ENCODE peak calls at places on chromosomes 2 and 18, in six cellular contexts. E is GM12878, F is suprapubic skin, D is tibial artery, G is spleen, O is lower lobe of right lung. X is an unnamed sample.

GRCh38 chr2:170812716-170813585 is 3.7 kb upstream of the GAD1 start:
- DNase-seq in E (no peak), F (no peak), D (no peak), G (no peak), O (no peak), X (peak)

GRCh38 chr2:229417176-229417575 is 146.1 kb upstream of the PID1 start:
- DNase-seq in E (no peak), F (no peak), D (no peak), G (no peak), O (no peak), X (no peak)

GRCh38 chr2:157480182-157480961 is 36.5 kb upstream of the CYTIP start:
- DNase-seq in E (no peak), F (peak), D (peak), G (no peak), O (peak), X (peak)

GRCh38 chr2:240520143-240520973 is 37.4 kb downstream of the ANKMY1 start:
- DNase-seq in E (no peak), F (no peak), D (no peak), G (peak), O (no peak), X (no peak)

GRCh38 chr2:46520108-46520507 is 40.7 kb downstream of the TMEM247 start:
- DNase-seq in E (no peak), F (no peak), D (no peak), G (no peak), O (no peak), X (no peak)

GRCh38 chr2:7726989-7727388 is 809.8 kb downstream of the RNF144A start:
- DNase-seq in E (no peak), F (no peak), D (no peak), G (no peak), O (no peak), X (no peak)

GRCh38 chr2:170878061-170878460 is 51.0 kb upstream of the GORASP2 start:
- DNase-seq in E (no peak), F (no peak), D (no peak), G (no peak), O (no peak), X (no peak)

GRCh38 chr18:55546873-55547704 is 40.9 kb downstream of the TCF4 start:
- DNase-seq in E (no peak), F (no peak), D (no peak), G (no peak), O (no peak), X (no peak)

GRCh38 chr2:89825034-89825433 is 1133.6 kb downstream of the RPIA start:
- DNase-seq in E (no peak), F (no peak), D (no peak), G (no peak), O (no peak), X (no peak)

GRCh38 chr2:23940976-23941605 is 828 bp downstream of the UBXN2A start:
- DNase-seq in E (peak), F (no peak), D (no peak), G (no peak), O (no peak), X (no peak)

GRCh38 chr2:107809835-107810234 is 16.9 kb upstream of the RGPD4 start:
- DNase-seq in E (no peak), F (no peak), D (no peak), G (no peak), O (no peak), X (no peak)

GRCh38 chr2:236054125-236054524 is 114.1 kb downstream of the GBX2 start:
- DNase-seq in E (no peak), F (no peak), D (no peak), G (no peak), O (no peak), X (no peak)

GRCh38 chr2:42764901-42765300 is 966 bp upstream of the OXER1 start:
- DNase-seq in E (no peak), F (no peak), D (no peak), G (no peak), O (no peak), X (no peak)

GRCh38 chr2:23402205-23402740 is 17.3 kb downstream of the KLHL29 start:
- DNase-seq in E (no peak), F (no peak), D (no peak), G (no peak), O (no peak), X (no peak)

GRCh38 chr18:61893971-61894750 is 1.4 kb upstream of the RNF152 start:
- DNase-seq in E (no peak), F (peak), D (peak), G (peak), O (peak), X (peak)

GRCh38 chr2:133331437-133331836 is 236.8 kb downstream of the NCKAP5 start:
- DNase-seq in E (no peak), F (no peak), D (no peak), G (no peak), O (no peak), X (no peak)

GRCh38 chr2:131104487-131105155 is 515 bp upstream of the PLEKHB2 start:
- DNase-seq in E (peak), F (peak), D (peak), G (peak), O (peak), X (peak)

GRCh38 chr2:154589514-154589913 is 109.0 kb upstream of the KCNJ3 start:
- DNase-seq in E (no peak), F (no peak), D (no peak), G (no peak), O (no peak), X (no peak)

GRCh38 chr2:76642122-76642521 is 880.1 kb downstream of the LRRTM4 start:
- DNase-seq in E (no peak), F (no peak), D (no peak), G (no peak), O (no peak), X (no peak)

GRCh38 chr18:61551586-61551985 is 218.4 kb downstream of the CDH20 start:
- DNase-seq in E (peak), F (no peak), D (no peak), G (no peak), O (no peak), X (peak)

GRCh38 chr2:9873337-9873736 is 30.1 kb downstream of the TAF1B start:
- DNase-seq in E (no peak), F (no peak), D (no peak), G (no peak), O (no peak), X (no peak)

GRCh38 chr18:78713726-78714125 is 265.9 kb upstream of the SALL3 start:
- DNase-seq in E (no peak), F (no peak), D (peak), G (peak), O (no peak), X (no peak)

GRCh38 chr2:142756430-142756829 is 121.0 kb upstream of the KYNU start:
- DNase-seq in E (no peak), F (no peak), D (no peak), G (no peak), O (no peak), X (no peak)

GRCh38 chr2:229686122-229686919 is 28.0 kb downstream of the DNER start:
- DNase-seq in E (no peak), F (no peak), D (no peak), G (no peak), O (no peak), X (no peak)

GRCh38 chr2:3387011-3387410 is 7.5 kb downstream of the TRAPPC12 start:
- DNase-seq in E (no peak), F (no peak), D (no peak), G (no peak), O (no peak), X (no peak)

GRCh38 chr2:114527330-114527983 is 85.0 kb downstream of the DPP10 start:
- DNase-seq in E (no peak), F (no peak), D (no peak), G (no peak), O (no peak), X (no peak)

GRCh38 chr2:74585406-74586182 is 31.1 kb downstream of the DOK1 start:
- DNase-seq in E (no peak), F (no peak), D (no peak), G (no peak), O (peak), X (peak)

GRCh38 chr18:54150226-54150625 is 74.2 kb downstream of the MBD2 start:
- DNase-seq in E (no peak), F (no peak), D (no peak), G (no peak), O (no peak), X (no peak)

GRCh38 chr2:157260403-157261198 is 3.1 kb downstream of the GALNT5 start:
- DNase-seq in E (no peak), F (no peak), D (no peak), G (no peak), O (no peak), X (no peak)

GRCh38 chr18:41754332-41754731 is 200.7 kb upstream of the PIK3C3 start:
- DNase-seq in E (no peak), F (no peak), D (no peak), G (no peak), O (no peak), X (no peak)

GRCh38 chr18:41593276-41593675 is 361.8 kb upstream of the PIK3C3 start:
- DNase-seq in E (no peak), F (no peak), D (no peak), G (no peak), O (no peak), X (no peak)

GRCh38 chr18:49723648-49724180 is 89.6 kb downstream of the ACAA2 start:
- DNase-seq in E (peak), F (no peak), D (no peak), G (no peak), O (no peak), X (peak)

GRCh38 chr18:63262369-63263335 is 56.9 kb downstream of the BCL2 start:
- DNase-seq in E (no peak), F (no peak), D (peak), G (no peak), O (no peak), X (no peak)

GRCh38 chr18:45355944-45356520 is 259.2 kb upstream of the SLC14A2 start:
- DNase-seq in E (no peak), F (no peak), D (no peak), G (no peak), O (no peak), X (peak)

GRCh38 chr2:233926806-233927205 is 9.6 kb downstream of the TRPM8 start:
- DNase-seq in E (no peak), F (no peak), D (no peak), G (no peak), O (no peak), X (no peak)

GRCh38 chr2:189854956-189855355 is 70.7 kb downstream of the PMS1 start:
- DNase-seq in E (no peak), F (no peak), D (no peak), G (no peak), O (no peak), X (no peak)

GRCh38 chr2:64989982-64990614 is 899 bp downstream of the SLC1A4 start:
- DNase-seq in E (no peak), F (peak), D (peak), G (no peak), O (no peak), X (no peak)

GRCh38 chr2:59015027-59015426 is 773.9 kb upstream of the FANCL start:
- DNase-seq in E (no peak), F (no peak), D (no peak), G (no peak), O (no peak), X (no peak)

GRCh38 chr2:59008950-59009349 is 767.8 kb upstream of the FANCL start:
- DNase-seq in E (no peak), F (no peak), D (no peak), G (no peak), O (no peak), X (no peak)

DNA sequence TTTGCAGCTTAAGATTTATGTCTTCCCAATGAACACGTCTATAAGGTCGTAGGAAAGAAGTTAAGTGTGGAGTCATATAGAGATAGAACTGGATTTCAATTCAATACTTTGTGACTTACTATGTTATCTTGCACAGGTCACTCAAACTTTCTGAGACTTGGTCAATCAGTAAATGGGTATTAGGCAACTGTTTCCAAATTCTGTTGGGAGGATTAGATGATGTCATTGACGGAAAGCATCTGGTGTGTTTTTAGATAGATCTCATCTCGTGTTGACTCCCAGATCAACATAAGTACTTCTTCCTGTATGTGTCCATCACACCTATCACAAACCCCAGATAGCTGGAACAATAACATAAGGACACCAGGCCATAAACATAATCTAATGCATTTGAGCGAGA is 771.1 kb upstream of the FANCL start:
- DNase-seq in E (no peak), F (no peak), D (no peak), G (no peak), O (no peak), X (no peak)
- TF ChIP-seq CTCF in E (no peak), F (no peak), D (no peak), G (no peak), O (no peak), X (no peak)

DNA sequence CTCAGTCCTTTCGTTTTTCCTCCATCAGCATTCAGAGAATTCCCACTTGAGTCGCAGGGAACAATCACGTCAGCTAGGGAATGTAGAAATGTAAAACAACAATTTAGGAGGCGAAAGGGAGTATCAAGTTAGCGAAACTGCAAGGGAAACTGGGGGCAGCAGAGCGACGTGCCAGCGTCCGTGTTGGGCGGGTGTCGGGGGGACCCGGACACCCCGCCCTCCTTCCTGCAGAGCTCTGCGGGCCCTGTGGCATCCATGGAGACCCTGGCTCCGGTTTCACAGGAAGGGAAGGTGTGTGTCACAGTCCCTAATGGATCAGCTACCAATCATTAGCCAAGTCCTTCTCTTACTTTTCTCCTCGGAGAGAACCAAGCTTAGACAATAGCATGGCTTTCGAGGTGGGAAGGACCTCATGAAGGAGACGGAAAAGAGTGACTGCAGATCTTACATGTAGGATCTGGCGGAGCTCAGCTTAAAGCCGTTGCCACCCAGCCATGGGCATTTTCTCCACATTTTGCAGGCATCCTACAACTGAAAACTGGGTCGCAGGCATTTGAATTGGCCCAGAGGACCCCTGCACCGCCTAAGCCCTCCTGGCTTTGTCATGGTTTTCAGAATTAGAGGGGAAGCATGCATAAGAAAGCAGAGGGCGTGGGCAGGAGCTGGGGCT is 33.7 kb downstream of the SOX11 start:
- DNase-seq in E (no peak), F (no peak), D (no peak), G (no peak), O (no peak), X (no peak)
- H3K4me3 ChIP-seq in E (no peak), F (peak), D (peak), G (peak), O (peak), X (no peak)

DNA sequence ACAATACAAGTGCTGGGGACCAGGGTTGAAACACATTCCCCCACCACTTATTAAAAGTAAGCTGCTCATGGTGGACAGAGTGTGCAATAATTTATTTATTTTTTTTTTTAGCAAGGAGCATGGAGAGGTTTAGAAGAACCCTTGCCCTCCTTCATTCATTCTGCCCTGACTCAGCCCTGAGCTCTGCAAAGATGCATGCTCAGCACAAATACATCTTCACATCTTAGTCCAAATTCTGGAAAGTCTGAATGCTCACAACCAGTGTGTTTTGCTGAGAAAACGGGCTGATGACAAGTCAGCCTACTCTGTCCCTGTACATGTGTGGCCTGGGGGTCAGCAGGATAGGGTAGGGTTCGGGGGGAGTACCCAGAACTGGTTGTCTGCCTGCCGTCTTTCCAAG is 76.5 kb downstream of the ADD2 start:
- DNase-seq in E (no peak), F (no peak), D (no peak), G (no peak), O (no peak), X (no peak)
- TF ChIP-seq CTCF in E (no peak), F (no peak), D (no peak), G (no peak), O (no peak), X (no peak)

DNA sequence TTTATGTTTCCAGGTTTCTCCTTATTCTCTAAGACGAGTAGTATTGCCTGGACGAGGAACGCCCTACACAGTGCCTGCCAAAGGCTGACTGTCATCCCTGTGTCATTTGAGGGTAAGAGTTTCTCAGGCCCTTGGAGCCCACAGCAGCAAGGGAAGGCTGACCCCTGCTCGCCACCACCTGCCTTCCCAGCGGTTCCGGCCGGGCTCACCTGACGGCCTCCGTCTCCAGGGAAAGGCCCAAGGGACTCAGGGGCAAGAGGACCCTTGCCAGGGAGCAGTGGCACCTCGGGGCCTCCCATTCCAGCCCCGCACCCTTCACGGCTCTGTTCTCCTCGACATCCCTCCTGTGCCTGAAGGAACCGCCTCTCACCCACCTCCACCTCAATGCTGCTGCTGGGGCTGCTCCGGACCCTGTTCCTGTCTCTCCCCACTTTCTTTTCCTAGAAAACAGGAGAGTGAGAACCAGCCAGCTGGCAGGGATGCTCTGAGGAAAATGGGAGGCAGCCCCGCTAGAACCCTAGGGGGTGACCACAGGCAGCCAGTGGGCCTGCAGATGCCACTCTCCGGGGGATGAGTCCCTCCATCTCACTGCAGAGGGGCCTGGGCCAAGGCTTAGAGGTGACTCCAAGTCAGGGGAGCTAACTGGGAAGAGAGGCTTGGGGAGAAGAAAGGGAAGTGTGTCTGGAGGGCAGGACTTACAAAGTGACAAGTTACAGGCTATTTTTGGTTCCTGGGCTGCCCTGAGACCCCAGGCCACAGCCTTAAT is 1.8 kb downstream of the LIMS2 start:
- DNase-seq in E (no peak), F (peak), D (no peak), G (no peak), O (no peak), X (no peak)
- H3K4me3 ChIP-seq in E (no peak), F (peak), D (peak), G (peak), O (peak), X (no peak)

DNA sequence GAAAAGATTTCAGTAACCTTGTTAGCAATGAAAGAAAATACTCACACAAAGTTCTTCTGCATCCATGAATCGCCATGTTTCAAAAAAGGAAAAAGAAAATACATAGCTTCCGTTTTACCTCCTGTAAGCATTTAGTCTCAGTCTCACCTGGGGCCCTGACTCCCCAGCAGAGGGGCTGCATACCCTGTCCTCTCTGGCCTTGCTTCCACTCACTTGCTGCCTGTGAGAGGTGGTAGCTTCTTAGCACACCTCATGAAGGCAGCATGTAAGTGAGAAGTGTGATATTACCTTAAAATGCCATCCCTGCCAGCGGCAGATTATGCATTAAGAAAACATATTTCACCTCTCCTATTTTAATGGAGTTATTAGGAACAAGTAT is 49.3 kb upstream of the ZNF385B start:
- DNase-seq in E (no peak), F (no peak), D (no peak), G (no peak), O (no peak), X (no peak)
- TF ChIP-seq CTCF in E (no peak), F (no peak), D (no peak), G (no peak), O (no peak), X (no peak)

DNA sequence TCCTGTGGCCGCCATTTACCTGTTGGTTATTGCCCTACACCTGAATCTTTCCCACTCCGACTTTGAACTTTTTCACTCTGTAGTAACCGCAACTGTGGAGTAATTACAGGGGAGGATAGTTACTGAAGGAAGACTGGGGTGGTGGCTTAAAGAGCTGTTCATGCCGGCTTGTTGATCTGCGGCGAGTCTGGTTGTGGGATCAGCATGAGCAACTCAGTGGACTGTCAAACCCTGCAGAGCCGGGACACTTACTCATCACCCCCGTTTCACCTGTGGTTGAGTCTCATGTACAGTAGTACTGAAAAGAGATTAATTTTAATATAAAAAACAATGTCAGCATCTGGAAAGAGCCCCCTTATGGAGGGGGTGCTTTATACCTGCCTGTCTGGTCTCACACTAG is 2.1 kb downstream of the ASB1 start:
- DNase-seq in E (no peak), F (no peak), D (no peak), G (no peak), O (no peak), X (no peak)
- H3K4me3 ChIP-seq in E (peak), F (no peak), D (no peak), G (no peak), O (no peak), X (no peak)